ENCODE peak calls at places on chromosomes 6 and 20, in four cellular contexts. One of them, this sample, is unnamed.

GRCh38 chr6:30782425-30783014 is 38.2 kb upstream of the IER3 start:
- DNase-seq in aorta: no peak
- DNase-seq in tibial artery: no peak
- DNase-seq in mesendoderm: no peak
- DNase-seq in this sample: no peak

GRCh38 chr6:56851541-56852248 is 103.2 kb upstream of the BEND6 start:
- DNase-seq in aorta: no peak
- DNase-seq in tibial artery: no peak
- DNase-seq in mesendoderm: peak; percentile 94
- DNase-seq in this sample: no peak

GRCh38 chr6:13708679-13709261 is 2.9 kb downstream of the RANBP9 start:
- DNase-seq in aorta: no peak
- DNase-seq in tibial artery: no peak
- DNase-seq in mesendoderm: no peak
- DNase-seq in this sample: no peak

GRCh38 chr6:3280866-3281465 is 22.2 kb downstream of the PSMG4 start:
- DNase-seq in aorta: no peak
- DNase-seq in tibial artery: peak; percentile 48
- DNase-seq in mesendoderm: no peak
- DNase-seq in this sample: no peak

GRCh38 chr6:33978593-33979150 is 167.2 kb downstream of the GRM4 start:
- DNase-seq in aorta: no peak
- DNase-seq in tibial artery: peak; percentile 41
- DNase-seq in mesendoderm: no peak
- DNase-seq in this sample: no peak

GRCh38 chr20:23399568-23400241 is 21.6 kb downstream of the NAPB start:
- DNase-seq in aorta: no peak
- DNase-seq in tibial artery: no peak
- DNase-seq in mesendoderm: peak; percentile 18
- DNase-seq in this sample: no peak

GRCh38 chr6:28544211-28544610 is 18.5 kb downstream of the GPX5 start:
- DNase-seq in aorta: no peak
- DNase-seq in tibial artery: no peak
- DNase-seq in mesendoderm: peak; percentile 57
- DNase-seq in this sample: no peak

GRCh38 chr6:109236140-109237081 is 141.1 kb downstream of the CEP57L1 start:
- DNase-seq in aorta: no peak
- DNase-seq in tibial artery: no peak
- DNase-seq in mesendoderm: peak; percentile 86
- DNase-seq in this sample: no peak

GRCh38 chr6:169839029-169839481 is 87.6 kb downstream of the ERMARD start:
- DNase-seq in aorta: no peak
- DNase-seq in tibial artery: peak; percentile 52
- DNase-seq in mesendoderm: no peak
- DNase-seq in this sample: no peak

GRCh38 chr6:32188381-32189081 is 1.5 kb downstream of the PBX2 start:
- DNase-seq in aorta: no peak
- DNase-seq in tibial artery: peak; percentile 68
- DNase-seq in mesendoderm: no peak
- DNase-seq in this sample: no peak

GRCh38 chr6:35718354-35718695 is 18.5 kb upstream of the ARMC12 start:
- DNase-seq in aorta: no peak
- DNase-seq in tibial artery: peak; percentile 27
- DNase-seq in mesendoderm: no peak
- DNase-seq in this sample: no peak

GRCh38 chr6:35719830-35720733 is 16.8 kb upstream of the ARMC12 start:
- DNase-seq in aorta: peak; percentile 76
- DNase-seq in tibial artery: peak; percentile 87
- DNase-seq in mesendoderm: peak; percentile 69
- DNase-seq in this sample: no peak

GRCh38 chr6:35717449-35718353 is 19.1 kb upstream of the ARMC12 start:
- DNase-seq in aorta: no peak
- DNase-seq in tibial artery: peak; percentile 52
- DNase-seq in mesendoderm: no peak
- DNase-seq in this sample: no peak

GRCh38 chr6:35718911-35719381 is 17.9 kb upstream of the ARMC12 start:
- DNase-seq in aorta: no peak
- DNase-seq in tibial artery: peak; percentile 59
- DNase-seq in mesendoderm: no peak
- DNase-seq in this sample: no peak

GRCh38 chr6:35719407-35719829 is 17.4 kb upstream of the ARMC12 start:
- DNase-seq in aorta: no peak
- DNase-seq in tibial artery: no peak
- DNase-seq in mesendoderm: no peak
- DNase-seq in this sample: no peak
- H3K4me3 ChIP-seq in aorta: no peak overlapping the region
- H3K4me3 ChIP-seq in tibial artery: no peak overlapping the region
- H3K4me3 ChIP-seq in mesendoderm: no peak overlapping the region
- H3K4me3 ChIP-seq in this sample: no peak overlapping the region

GRCh38 chr6:135686784-135687301 is 164.7 kb upstream of the PDE7B start:
- DNase-seq in aorta: no peak
- DNase-seq in tibial artery: no peak
- DNase-seq in mesendoderm: no peak
- DNase-seq in this sample: no peak
- H3K27ac ChIP-seq in aorta: no peak overlapping the region
- H3K27ac ChIP-seq in tibial artery: no peak overlapping the region
- H3K27ac ChIP-seq in mesendoderm: no peak overlapping the region
- H3K27ac ChIP-seq in this sample: no peak overlapping the region

GRCh38 chr20:34079818-34080217 is 32.2 kb downstream of the EIF2S2 start:
- DNase-seq in aorta: no peak
- DNase-seq in tibial artery: no peak
- DNase-seq in mesendoderm: no peak
- DNase-seq in this sample: no peak
- H3K4me1 ChIP-seq in aorta: no peaks in the 10 kb centered on the region
- H3K4me1 ChIP-seq in tibial artery: no peaks in the 10 kb centered on the region
- H3K4me1 ChIP-seq in mesendoderm: no peaks in the 10 kb centered on the region
- H3K4me1 ChIP-seq in this sample: no peaks in the 10 kb centered on the region

GRCh38 chr6:98833101-98834059 is 994 bp upstream of the POU3F2 start:
- DNase-seq in aorta: peak; percentile 51
- DNase-seq in tibial artery: peak; percentile 69
- DNase-seq in mesendoderm: peak; percentile 68
- DNase-seq in this sample: no peak
- H3K4me3 ChIP-seq in aorta: peak overlapping the region; percentile 81
- H3K4me3 ChIP-seq in tibial artery: peak overlapping the region; percentile 56
- H3K4me3 ChIP-seq in mesendoderm: peak overlapping the region; percentile 20
- H3K4me3 ChIP-seq in this sample: peak overlapping the region; percentile 71

DNA sequence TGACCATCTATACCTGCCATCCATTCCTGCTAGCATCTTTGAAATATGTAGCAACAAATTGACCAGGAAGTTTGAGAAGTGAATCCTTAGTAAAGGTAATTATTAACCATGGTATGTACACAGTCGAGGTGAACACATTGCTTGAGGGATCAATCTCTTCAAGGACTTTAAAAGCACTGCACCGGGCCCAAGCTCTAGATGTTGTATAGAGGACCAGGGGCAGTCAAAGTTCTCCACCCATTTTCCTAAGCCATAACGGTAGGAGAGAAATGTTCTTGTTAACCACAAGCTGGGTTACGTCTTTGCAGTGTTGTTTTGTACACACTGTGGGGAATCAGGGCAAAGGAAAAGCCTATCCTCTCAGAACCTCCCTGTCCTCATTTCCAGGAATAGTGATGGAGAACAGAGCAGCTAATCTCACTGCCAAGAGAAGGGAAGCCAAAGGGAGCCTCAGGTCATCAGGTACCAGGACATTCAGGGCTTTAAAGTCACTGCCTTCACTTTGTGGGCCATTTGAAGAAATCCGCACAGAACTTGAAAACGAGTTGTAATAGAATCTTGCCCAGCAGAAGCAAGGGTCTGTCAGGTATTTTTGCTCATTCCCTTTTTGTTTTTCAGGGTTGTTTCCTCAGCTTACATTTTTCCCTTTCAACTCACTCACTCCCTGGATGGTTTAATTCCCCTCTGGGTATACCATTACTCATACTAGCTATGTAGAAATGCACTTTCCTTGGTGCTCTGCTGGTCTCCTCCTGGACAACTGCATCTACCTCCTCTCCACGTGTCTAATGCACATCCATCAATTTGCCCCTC is 5.3 kb upstream of the PM20D2 start:
- DNase-seq in aorta: no peak
- DNase-seq in tibial artery: no peak
- DNase-seq in mesendoderm: no peak
- DNase-seq in this sample: no peak
- H3K27ac ChIP-seq in aorta: no peak overlapping the region
- H3K27ac ChIP-seq in tibial artery: no peak overlapping the region
- H3K27ac ChIP-seq in mesendoderm: no peak overlapping the region
- H3K27ac ChIP-seq in this sample: no peak overlapping the region

DNA sequence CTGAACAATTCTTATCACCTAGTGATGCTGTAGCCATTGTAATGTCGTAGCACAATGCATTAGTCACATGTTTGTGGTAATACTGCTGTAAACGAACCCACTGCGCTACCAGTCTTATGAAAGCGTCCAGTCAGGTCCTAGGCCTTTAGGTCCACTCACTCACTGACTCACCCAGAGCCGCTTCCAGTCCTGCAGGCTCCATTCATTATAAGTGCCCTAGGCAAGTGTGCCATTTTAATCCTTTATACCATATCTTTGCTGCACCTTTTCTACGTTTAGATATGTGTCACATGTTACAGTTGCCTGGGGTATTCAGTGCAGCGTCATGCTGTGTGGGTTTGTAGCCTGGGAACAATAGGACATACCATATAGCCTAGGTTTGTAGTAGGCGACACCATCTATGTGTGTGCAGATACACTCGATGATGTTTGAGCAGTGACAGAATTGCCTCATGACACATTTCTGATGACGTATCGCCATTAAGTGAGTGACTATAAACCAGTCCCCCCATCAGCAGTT is 15.4 kb downstream of the IGF2R start:
- DNase-seq in aorta: no peak
- DNase-seq in tibial artery: no peak
- DNase-seq in mesendoderm: no peak
- DNase-seq in this sample: no peak
- H3K4me1 ChIP-seq in aorta: no peaks in the 10 kb centered on the region
- H3K4me1 ChIP-seq in tibial artery: peaks cover 28% of the 10 kb centered on the region
- H3K4me1 ChIP-seq in mesendoderm: peaks cover 6% of the 10 kb centered on the region
- H3K4me1 ChIP-seq in this sample: peaks cover 54% of the 10 kb centered on the region

GRCh38 chr6:21592953-21593352 is 598 bp upstream of the SOX4 start:
- DNase-seq in aorta: no peak
- DNase-seq in tibial artery: no peak
- DNase-seq in mesendoderm: no peak
- DNase-seq in this sample: no peak
- H3K4me3 ChIP-seq in aorta: no peak overlapping the region
- H3K4me3 ChIP-seq in tibial artery: peak overlapping the region; percentile 78
- H3K4me3 ChIP-seq in mesendoderm: no peak overlapping the region
- H3K4me3 ChIP-seq in this sample: no peak overlapping the region

GRCh38 chr6:158561247-158561884 is 1.5 kb downstream of the TMEM181 start:
- DNase-seq in aorta: no peak
- DNase-seq in tibial artery: peak; percentile 61
- DNase-seq in mesendoderm: no peak
- DNase-seq in this sample: no peak
- H3K27ac ChIP-seq in aorta: no peak overlapping the region
- H3K27ac ChIP-seq in tibial artery: peak overlapping the region; percentile 89
- H3K27ac ChIP-seq in mesendoderm: no peak overlapping the region
- H3K27ac ChIP-seq in this sample: peak overlapping the region; percentile 78

DNA sequence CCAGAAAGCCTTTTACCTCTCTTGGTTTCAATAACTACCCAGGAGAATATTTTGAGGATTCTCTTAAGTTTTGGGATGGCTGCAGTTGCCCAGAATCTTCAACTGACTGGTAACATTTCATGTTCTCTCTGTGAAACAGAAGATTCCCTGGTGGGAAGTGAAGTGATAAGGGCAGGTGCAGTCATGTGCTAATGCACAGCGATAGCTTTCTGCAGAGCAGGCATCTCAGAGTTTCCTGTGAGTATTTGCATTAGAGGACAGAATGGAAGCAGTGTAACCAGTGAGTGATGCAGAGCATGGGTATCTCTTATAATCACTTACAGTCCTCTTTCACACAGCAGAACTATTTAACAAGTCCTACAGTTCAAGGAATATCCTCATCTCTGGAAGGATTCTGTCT is 76.1 kb downstream of the HCRTR2 start:
- DNase-seq in aorta: no peak
- DNase-seq in tibial artery: no peak
- DNase-seq in mesendoderm: peak; percentile 16
- DNase-seq in this sample: no peak
- H3K4me1 ChIP-seq in aorta: no peaks in the 10 kb centered on the region
- H3K4me1 ChIP-seq in tibial artery: no peaks in the 10 kb centered on the region
- H3K4me1 ChIP-seq in mesendoderm: peaks cover 2% of the 10 kb centered on the region
- H3K4me1 ChIP-seq in this sample: no peaks in the 10 kb centered on the region

This sample was measured in effector memory CD4-positive, alpha-beta T cell.